ENCODE peak calls at places on chromosomes 11 and 22, in eight cellular contexts. C, E, J, V, Q, T, X and G are unnamed samples.

GRCh38 chr22:23315341-23315917 is 135.1 kb downstream of the BCR start:
- DNase-seq in J (peak), X (peak), T (peak), E (peak), Q (peak), C (peak), V (peak), G (peak)

GRCh38 chr11:103546236-103546635 is 437.0 kb downstream of the DYNC2H1 start:
- DNase-seq in V (no peak), T (no peak), E (no peak), C (peak), J (no peak), X (no peak), Q (no peak), G (no peak)

GRCh38 chr11:28566643-28567042 is 458.5 kb downstream of the METTL15 start:
- DNase-seq in J (no peak), X (peak), E (peak), C (peak), V (no peak), T (peak), Q (peak), G (peak)

GRCh38 chr22:46276563-46276962 is 8.8 kb downstream of the TTC38 start:
- DNase-seq in T (no peak), J (no peak), X (no peak), Q (no peak), C (no peak), E (no peak), V (no peak), G (no peak)

GRCh38 chr22:22006596-22006990 is 24.0 kb upstream of the TOP3B start:
- DNase-seq in C (no peak), T (no peak), Q (no peak), E (no peak), V (no peak), X (no peak), J (no peak), G (no peak)

GRCh38 chr22:50544078-50544745 is 1.5 kb upstream of the KLHDC7B start:
- DNase-seq in Q (peak), T (peak), E (peak), X (peak), J (peak), C (peak), V (peak), G (peak)

GRCh38 chr11:748007-748359 is 719 bp downstream of the TALDO1 start:
- DNase-seq in Q (no peak), T (no peak), J (no peak), E (peak), V (peak), X (no peak), C (no peak), G (no peak)

GRCh38 chr11:100833276-100833675 is 146.2 kb downstream of the ARHGAP42 start:
- DNase-seq in Q (no peak), V (no peak), X (no peak), J (no peak), E (no peak), C (no peak), T (no peak), G (no peak)

GRCh38 chr11:10770626-10771254 is 19.7 kb downstream of the CTR9 start:
- DNase-seq in C (no peak), Q (no peak), J (no peak), E (peak), X (peak), T (peak), V (no peak), G (peak)

GRCh38 chr22:17570851-17571631 is 7.7 kb downstream of the SLC25A18 start:
- DNase-seq in T (no peak), V (no peak), J (no peak), X (no peak), Q (peak), C (peak), E (peak), G (no peak)

GRCh38 chr22:42439821-42440674 is 7.8 kb upstream of the NFAM1 start:
- DNase-seq in Q (no peak), J (no peak), V (no peak), X (no peak), T (no peak), C (no peak), E (no peak), G (no peak)

GRCh38 chr11:58659910-58660570 is 37.6 kb downstream of the CNTF start:
- DNase-seq in Q (no peak), E (no peak), C (no peak), J (no peak), T (no peak), X (no peak), V (no peak), G (no peak)

GRCh38 chr22:29314074-29314473 is 1.4 kb downstream of the RASL10A start:
- DNase-seq in J (no peak), X (no peak), Q (no peak), C (no peak), V (peak), T (no peak), E (peak), G (no peak)

DNA sequence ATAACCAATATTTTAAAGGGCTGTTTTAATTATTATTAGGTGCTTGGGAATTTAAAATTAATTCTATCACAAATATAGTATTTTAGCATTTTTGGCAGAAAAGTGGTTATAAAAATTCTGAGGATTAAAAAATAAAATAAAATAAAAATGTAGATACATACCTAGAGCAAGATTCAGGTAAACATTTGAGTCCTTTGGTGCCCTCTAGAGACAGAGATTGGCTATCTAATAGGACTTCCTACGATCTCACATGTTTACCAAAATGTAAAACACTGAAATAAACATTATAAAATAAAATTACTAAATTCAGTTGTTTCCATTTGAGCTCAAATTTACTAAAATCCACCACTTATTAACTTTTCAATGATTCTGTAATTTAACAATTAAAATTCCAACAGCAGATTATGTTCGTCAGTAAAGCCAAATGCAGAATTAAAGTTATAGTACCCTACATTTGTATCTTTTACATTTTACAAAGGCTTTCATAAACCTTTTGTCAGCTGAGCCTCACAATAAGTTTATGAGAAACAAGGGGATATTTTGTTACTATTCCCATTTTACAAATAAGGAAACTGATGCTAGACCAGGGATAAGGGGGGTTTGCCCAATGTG is 27.7 kb downstream of the SLC36A4 start:
- DNase-seq in J (no peak), E (no peak), Q (no peak), C (peak), T (no peak), X (no peak), V (peak), G (no peak)
- TF ChIP-seq CTCF in J (no peak), E (peak), Q (no peak), C (peak), T (peak), X (peak), V (no peak), G (peak)

DNA sequence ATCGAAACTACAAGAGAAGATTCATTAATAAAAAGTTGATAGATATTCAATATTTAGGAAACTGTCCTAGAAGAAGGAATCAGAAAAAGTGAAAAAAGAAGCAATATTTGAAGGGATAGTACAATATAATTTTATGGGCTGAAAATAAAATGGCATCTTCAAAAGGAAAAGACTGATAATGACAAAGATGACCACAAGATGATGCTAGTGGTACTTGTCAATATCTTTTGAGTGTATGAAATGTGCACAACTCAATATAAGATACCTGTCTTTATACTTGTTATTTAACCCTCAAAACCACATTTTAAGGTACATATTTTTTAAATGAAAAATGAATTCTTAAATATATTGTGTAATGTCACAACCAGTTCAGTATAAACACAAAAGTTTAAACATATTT is 1059.6 kb upstream of the RAG2 start:
- DNase-seq in X (no peak), Q (no peak), E (no peak), V (no peak), T (no peak), C (peak), J (no peak), G (no peak)
- TF ChIP-seq CTCF in X (peak), Q (no peak), E (no peak), V (no peak), T (peak), C (no peak), J (no peak), G (peak)

GRCh38 chr22:45159652-45160462 is 3.9 kb upstream of the NUP50 start:
- DNase-seq in V (no peak), C (no peak), J (no peak), T (no peak), E (peak), X (no peak), Q (no peak), G (no peak)
- TF ChIP-seq CTCF in V (no peak), C (no peak), J (no peak), T (peak), E (peak), X (no peak), Q (no peak), G (no peak)

GRCh38 chr11:33942954-33943353 is 51.1 kb upstream of the LMO2 start:
- DNase-seq in C (peak), E (no peak), T (no peak), X (no peak), J (no peak), Q (peak), V (peak), G (no peak)
- TF ChIP-seq CTCF in C (no peak), E (no peak), T (no peak), X (no peak), J (no peak), Q (no peak), V (no peak), G (no peak)

GRCh38 chr11:122653911-122654310 is 1.6 kb upstream of the UBASH3B start:
- DNase-seq in T (no peak), C (no peak), E (no peak), X (no peak), J (no peak), V (no peak), Q (no peak), G (no peak)
- TF ChIP-seq CTCF in T (no peak), C (no peak), E (no peak), X (no peak), J (no peak), V (no peak), Q (no peak), G (no peak)